ENCODE peak calls at places on chromosomes 12 and 14, in four cellular contexts. Y is GM23248, C is A673, O is K562. M is an unnamed sample.

GRCh38 chr12:57166971-57167371 is 19.6 kb upstream of the LRP1-AS start:
- DNase-seq in Y (peak; percentile 95), C (no peak), O (peak; percentile 48), M (peak; percentile 96)

GRCh38 chr12:123989753-123990152 is 16.7 kb downstream of the ZNF664 start:
- DNase-seq in Y (no peak), C (no peak), O (no peak), M (no peak)

GRCh38 chr14:62420853-62421252 is 624.4 kb downstream of the KCNH5 start:
- DNase-seq in Y (no peak), C (no peak), O (no peak), M (no peak)

GRCh38 chr14:83632375-83632774 is 1897.6 kb upstream of the FLRT2 start:
- DNase-seq in Y (no peak), C (peak; percentile 33), O (no peak), M (no peak)

GRCh38 chr12:46959484-46959883 is 119.9 kb upstream of the PCED1B start:
- DNase-seq in Y (peak; percentile 95), C (no peak), O (no peak), M (peak; percentile 83)

GRCh38 chr14:54187439-54187838 is 209.4 kb upstream of the CDKN3 start:
- DNase-seq in Y (no peak), C (no peak), O (no peak), M (no peak)

GRCh38 chr14:62462996-62463395 is 582.3 kb downstream of the KCNH5 start:
- DNase-seq in Y (no peak), C (no peak), O (no peak), M (peak; percentile 39)

GRCh38 chr12:6193853-6194815 is 6.1 kb upstream of the CD9 start:
- DNase-seq in Y (no peak), C (no peak), O (no peak), M (no peak)

GRCh38 chr14:58560208-58560607 is 77.6 kb upstream of the DACT1 start:
- DNase-seq in Y (peak; percentile 51), C (peak; percentile 89), O (no peak), M (peak; percentile 28)

GRCh38 chr12:92259852-92260251 is 114.2 kb upstream of the BTG1 start:
- DNase-seq in Y (no peak), C (no peak), O (no peak), M (peak; percentile 29)

GRCh38 chr12:48969847-48970701 is 1.5 kb downstream of the WNT10B start:
- DNase-seq in Y (peak; percentile 49), C (no peak), O (peak; percentile 76), M (no peak)

GRCh38 chr14:35369701-35370191 is 34.8 kb downstream of the NFKBIA start:
- DNase-seq in Y (peak; percentile 44), C (no peak), O (no peak), M (peak; percentile 94)

GRCh38 chr14:28609228-28609828 is 157.3 kb upstream of the FOXG1 start:
- DNase-seq in Y (peak; percentile 57), C (peak; percentile 72), O (peak; percentile 19), M (peak; percentile 37)

GRCh38 chr12:119659289-119659897 is 8.5 kb upstream of the PRKAB1 start:
- DNase-seq in Y (peak; percentile 48), C (peak; percentile 50), O (peak; percentile 60), M (peak; percentile 10)

GRCh38 chr12:103495783-103496456 is at the start of gene C12orf42:
- DNase-seq in Y (peak; percentile 47), C (peak; percentile 32), O (no peak), M (peak; percentile 67)

GRCh38 chr14:41668346-41668745 is 61.7 kb downstream of the LRFN5 start:
- DNase-seq in Y (peak; percentile 42), C (peak; percentile 93), O (no peak), M (no peak)

GRCh38 chr14:44640416-44640815 is 133.3 kb upstream of the FSCB start:
- DNase-seq in Y (no peak), C (no peak), O (no peak), M (no peak)

GRCh38 chr12:121110211-121110940 is 22.3 kb upstream of the P2RX7 start:
- DNase-seq in Y (peak; percentile 81), C (peak; percentile 69), O (peak; percentile 75), M (peak; percentile 38)

GRCh38 chr12:25368542-25368941 is 117.8 kb upstream of the KRAS start:
- DNase-seq in Y (no peak), C (peak; percentile 27), O (no peak), M (no peak)

GRCh38 chr12:98402081-98402480 is 113.3 kb upstream of the TMPO start:
- DNase-seq in Y (no peak), C (no peak), O (no peak), M (peak; percentile 62)

GRCh38 chr14:95891742-95892141 is 15.1 kb downstream of the TUNAR start:
- DNase-seq in Y (peak; percentile 92), C (no peak), O (no peak), M (peak; percentile 40)

GRCh38 chr12:104588048-104588942 is 131.5 kb downstream of the CHST11 start:
- DNase-seq in Y (peak; percentile 89), C (no peak), O (no peak), M (peak; percentile 97)

GRCh38 chr14:100578552-100578951 is 8.7 kb downstream of the BEGAIN start:
- DNase-seq in Y (peak; percentile 45), C (no peak), O (no peak), M (peak; percentile 25)

GRCh38 chr12:49190317-49190716 is 1.4 kb upstream of the TUBA1A start:
- DNase-seq in Y (no peak), C (no peak), O (no peak), M (no peak)

GRCh38 chr12:96238336-96239031 is 44.3 kb downstream of the ELK3 start:
- DNase-seq in Y (no peak), C (no peak), O (no peak), M (no peak)

GRCh38 chr12:58148976-58149375 is 207.6 kb downstream of the ATP23 start:
- DNase-seq in Y (no peak), C (no peak), O (no peak), M (no peak)

GRCh38 chr14:102316746-102317563 is 2.6 kb upstream of the ZNF839 start:
- DNase-seq in Y (peak; percentile 97), C (peak; percentile 93), O (peak; percentile 85), M (peak; percentile 82)
- H3K4me1 ChIP-seq in Y (peaks cover 34% of the 10 kb centered on the region), C (peaks cover 19% of the 10 kb centered on the region), O (peaks cover 32% of the 10 kb centered on the region), M (peaks cover 52% of the 10 kb centered on the region)

DNA sequence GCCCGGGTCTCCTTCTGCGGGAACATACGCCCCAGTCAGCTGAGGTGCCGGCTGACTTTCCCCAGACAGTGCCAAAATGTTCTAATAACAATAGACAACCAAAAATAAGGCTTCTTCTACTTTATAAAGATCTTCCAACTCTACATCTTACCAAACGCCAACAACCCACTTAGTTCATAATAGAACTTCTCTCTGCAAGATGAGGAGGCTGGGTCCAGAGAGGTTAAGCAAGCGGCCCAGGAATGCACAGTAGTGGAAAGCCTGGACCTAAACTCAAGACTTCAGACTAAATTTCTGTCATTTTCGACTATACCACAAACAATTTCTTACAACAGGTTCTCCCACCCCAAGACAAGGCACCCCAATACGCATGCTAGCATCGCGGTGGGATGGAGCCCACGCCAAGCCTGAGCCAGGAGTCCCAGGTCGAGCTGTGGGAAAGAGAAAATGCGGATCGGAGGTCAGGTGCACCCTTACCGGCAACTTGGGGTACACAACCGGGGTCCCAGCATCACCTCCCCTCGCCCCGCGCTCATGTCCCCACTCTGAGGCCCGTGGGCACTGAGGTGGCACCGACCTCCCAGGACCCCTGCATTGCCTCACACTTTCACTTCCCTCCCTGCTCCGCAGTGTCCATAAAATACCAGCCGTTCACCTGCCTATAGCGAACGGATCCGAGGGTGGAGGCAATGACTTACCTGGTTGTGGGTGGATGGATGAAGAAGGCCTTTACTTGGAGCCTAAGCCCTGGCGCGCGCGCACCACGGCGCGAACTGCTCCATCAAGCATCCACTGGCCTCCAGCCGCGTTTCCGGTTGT is 42.1 kb upstream of the TBX5 start:
- DNase-seq in Y (no peak), C (no peak), O (no peak), M (no peak)
- TF ChIP-seq EZH2 in Y (no peak), C (no peak), O (no peak), M (peak; percentile 81)

DNA sequence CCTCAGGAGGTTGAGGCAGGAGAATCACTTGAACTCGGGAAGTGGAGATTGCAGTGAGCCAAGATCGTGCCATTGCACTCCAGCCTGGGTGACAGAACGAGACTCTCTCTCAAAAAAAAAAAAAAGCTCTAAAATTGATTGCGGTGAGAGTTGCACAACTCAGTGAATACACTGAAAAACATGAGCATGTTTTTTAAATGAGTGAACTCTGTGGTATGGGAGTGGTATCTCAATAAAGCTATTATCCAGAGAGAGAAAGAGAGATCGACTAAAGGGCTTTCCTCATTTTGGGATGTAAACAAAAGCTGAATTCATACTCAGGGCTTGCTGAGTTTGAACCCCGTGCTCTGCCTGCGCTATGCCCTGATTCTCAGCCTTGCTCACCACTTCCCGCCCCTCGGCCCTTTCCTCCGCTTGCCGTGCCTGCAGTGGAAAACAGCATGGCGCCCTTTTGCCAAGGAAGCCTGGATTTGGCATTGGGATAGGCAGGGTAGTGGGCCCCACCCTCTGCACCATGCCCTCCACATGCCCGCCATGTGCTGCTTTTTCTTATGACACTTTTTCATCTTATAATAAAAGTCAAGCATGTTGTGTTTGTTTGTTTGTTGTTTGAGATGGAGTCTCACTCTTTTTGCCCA is 102.5 kb downstream of the LGMN start:
- DNase-seq in Y (peak; percentile 90), C (no peak), O (no peak), M (no peak)
- H3K4me1 ChIP-seq in Y (peaks cover 61% of the 10 kb centered on the region), C (no peaks in the 10 kb centered on the region), O (no peaks in the 10 kb centered on the region), M (peaks cover 8% of the 10 kb centered on the region)

GRCh38 chr12:53966385-53967133 is 6.4 kb upstream of the HOXC11 start:
- DNase-seq in Y (no peak), C (no peak), O (no peak), M (no peak)

GRCh38 chr12:53966070-53966384 is 6.9 kb upstream of the HOXC11 start:
- DNase-seq in Y (no peak), C (no peak), O (no peak), M (no peak)

GRCh38 chr12:53969588-53970259 is 3.2 kb upstream of the HOXC11 start:
- DNase-seq in Y (no peak), C (no peak), O (no peak), M (no peak)

GRCh38 chr12:53965251-53966069 is 7.5 kb upstream of the HOXC11 start:
- DNase-seq in Y (no peak), C (no peak), O (no peak), M (no peak)

DNA sequence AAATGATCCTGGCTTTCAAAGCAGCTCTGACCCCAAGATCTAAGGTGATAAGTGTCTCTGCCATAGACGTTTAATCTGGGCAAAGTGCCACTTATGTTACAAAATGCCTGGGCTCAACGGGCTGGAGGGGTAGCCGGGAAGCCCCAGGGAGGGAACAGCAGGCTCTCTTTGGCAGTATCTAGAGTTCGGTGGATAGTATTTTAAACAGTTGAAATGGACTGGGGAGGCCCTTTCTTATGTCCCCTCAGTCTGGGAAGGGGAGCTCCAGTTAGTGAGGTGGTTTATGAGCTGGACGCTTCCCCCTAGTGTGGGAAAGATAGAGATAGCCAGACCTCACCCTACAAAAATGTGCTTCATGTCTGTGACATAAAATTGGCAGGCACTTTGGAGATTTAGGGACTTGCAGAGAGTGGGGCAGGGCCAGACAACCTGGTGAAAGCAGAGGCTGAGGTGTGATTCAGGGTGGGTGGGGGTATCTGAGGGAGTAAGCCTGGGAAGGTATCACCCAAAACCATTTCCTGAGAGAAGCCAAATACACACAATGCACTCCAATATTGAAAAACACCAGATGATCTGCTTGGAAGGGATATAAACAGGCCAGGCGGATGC is 5.4 kb upstream of the HOXC11 start:
- DNase-seq in Y (no peak), C (no peak), O (no peak), M (no peak)
- TF ChIP-seq EZH2 in Y (no peak), C (no peak), O (no peak), M (no peak)

M was measured in mammary epithelial cell.